ENCODE peak calls at places on chromosomes 3 and 15, in four cellular contexts. One of them, this sample, is unnamed.

GRCh38 chr3:156150434-156151066 is 30.2 kb downstream of the KCNAB1 start:
- DNase-seq in H1: no peak
- DNase-seq in K562: peak
- DNase-seq in GM12878: no peak
- DNase-seq in this sample: peak

GRCh38 chr15:70770863-70771262 is 7.5 kb upstream of the UACA start:
- DNase-seq in GM12878: no peak
- DNase-seq in K562: no peak
- DNase-seq in H1: no peak
- DNase-seq in this sample: no peak

GRCh38 chr15:55197719-55198118 is 978 bp upstream of the RSL24D1 start:
- DNase-seq in K562: no peak
- DNase-seq in GM12878: no peak
- DNase-seq in H1: no peak
- DNase-seq in this sample: no peak

GRCh38 chr15:101328001-101328400 is 33.0 kb upstream of the SNRPA1 start:
- DNase-seq in K562: no peak
- DNase-seq in H1: no peak
- DNase-seq in GM12878: no peak
- DNase-seq in this sample: no peak

GRCh38 chr3:50237754-50238548 is 1.9 kb downstream of the GNAI2 start:
- DNase-seq in K562: peak
- DNase-seq in H1: no peak
- DNase-seq in GM12878: peak
- DNase-seq in this sample: no peak

GRCh38 chr3:112187300-112187699 is 54.3 kb upstream of the GCSAM start:
- DNase-seq in H1: no peak
- DNase-seq in GM12878: no peak
- DNase-seq in K562: no peak
- DNase-seq in this sample: no peak

GRCh38 chr15:89679221-89679620 is at the start of gene PLIN1:
- DNase-seq in H1: no peak
- DNase-seq in GM12878: no peak
- DNase-seq in K562: no peak
- DNase-seq in this sample: no peak

GRCh38 chr15:74317820-74318375 is 49.5 kb downstream of the CYP11A1 start:
- DNase-seq in GM12878: no peak
- DNase-seq in H1: no peak
- DNase-seq in K562: no peak
- DNase-seq in this sample: no peak

GRCh38 chr3:72590732-72591192 is 257.5 kb downstream of the SHQ1 start:
- DNase-seq in H1: no peak
- DNase-seq in K562: no peak
- DNase-seq in GM12878: no peak
- DNase-seq in this sample: no peak

GRCh38 chr3:196655496-196655895 is 16.0 kb downstream of the NRROS start:
- DNase-seq in GM12878: no peak
- DNase-seq in K562: no peak
- DNase-seq in H1: no peak
- DNase-seq in this sample: no peak

GRCh38 chr15:76259392-76259791 is 51.9 kb downstream of the ETFA start:
- DNase-seq in GM12878: no peak
- DNase-seq in K562: no peak
- DNase-seq in H1: no peak
- DNase-seq in this sample: no peak

GRCh38 chr3:81789686-81790085 is 28.2 kb upstream of the GBE1 start:
- DNase-seq in GM12878: no peak
- DNase-seq in H1: no peak
- DNase-seq in K562: no peak
- DNase-seq in this sample: no peak

GRCh38 chr3:106092792-106093191 is 224.0 kb upstream of the CBLB start:
- DNase-seq in GM12878: no peak
- DNase-seq in H1: no peak
- DNase-seq in K562: no peak
- DNase-seq in this sample: no peak

GRCh38 chr3:45868213-45868612 is 18.1 kb upstream of the CCR9 start:
- DNase-seq in K562: no peak
- DNase-seq in GM12878: no peak
- DNase-seq in H1: no peak
- DNase-seq in this sample: no peak

GRCh38 chr3:50003216-50003615 is 63.3 kb downstream of the RBM6 start:
- DNase-seq in GM12878: no peak
- DNase-seq in K562: no peak
- DNase-seq in H1: no peak
- DNase-seq in this sample: no peak

GRCh38 chr3:18027161-18027939 is 284.9 kb upstream of the TBC1D5 start:
- DNase-seq in GM12878: no peak
- DNase-seq in H1: no peak
- DNase-seq in K562: no peak
- DNase-seq in this sample: no peak

GRCh38 chr15:42145546-42146455 is 10.6 kb downstream of the PLA2G4F start:
- DNase-seq in H1: no peak
- DNase-seq in K562: no peak
- DNase-seq in GM12878: no peak
- DNase-seq in this sample: no peak

GRCh38 chr15:100650685-100651084 is 48.3 kb downstream of the ASB7 start:
- DNase-seq in K562: no peak
- DNase-seq in GM12878: no peak
- DNase-seq in H1: no peak
- DNase-seq in this sample: no peak

GRCh38 chr3:14263317-14264005 is 84.8 kb downstream of the LSM3 start:
- DNase-seq in GM12878: no peak
- DNase-seq in K562: no peak
- DNase-seq in H1: no peak
- DNase-seq in this sample: no peak

GRCh38 chr3:127073931-127074820 is 91.3 kb downstream of the PLXNA1 start:
- DNase-seq in H1: no peak
- DNase-seq in K562: no peak
- DNase-seq in GM12878: no peak
- DNase-seq in this sample: no peak

GRCh38 chr15:74414603-74415338 is 19.0 kb downstream of the SEMA7A start:
- DNase-seq in H1: no peak
- DNase-seq in GM12878: no peak
- DNase-seq in K562: no peak
- DNase-seq in this sample: no peak

GRCh38 chr3:155495387-155495786 is 201.9 kb upstream of the STRIT1 start:
- DNase-seq in K562: no peak
- DNase-seq in H1: no peak
- DNase-seq in GM12878: no peak
- DNase-seq in this sample: no peak

GRCh38 chr3:71753716-71754609 is at the start of gene GPR27:
- DNase-seq in H1: no peak
- DNase-seq in GM12878: no peak
- DNase-seq in K562: no peak
- DNase-seq in this sample: no peak

GRCh38 chr3:141561426-141562034 is 74.7 kb downstream of the RASA2 start:
- DNase-seq in H1: no peak
- DNase-seq in GM12878: no peak
- DNase-seq in K562: peak
- DNase-seq in this sample: peak

GRCh38 chr3:58535531-58536500 is 1.2 kb downstream of the ACOX2 start:
- DNase-seq in K562: peak
- DNase-seq in H1: no peak
- DNase-seq in GM12878: no peak
- DNase-seq in this sample: no peak

GRCh38 chr3:53198996-53199395 is 38.0 kb downstream of the PRKCD start:
- DNase-seq in H1: no peak
- DNase-seq in K562: no peak
- DNase-seq in GM12878: no peak
- DNase-seq in this sample: no peak

GRCh38 chr3:53200501-53201189 is 39.6 kb downstream of the PRKCD start:
- DNase-seq in H1: no peak
- DNase-seq in K562: no peak
- DNase-seq in GM12878: no peak
- DNase-seq in this sample: no peak

GRCh38 chr3:53199834-53200233 is 38.8 kb downstream of the PRKCD start:
- DNase-seq in K562: no peak
- DNase-seq in H1: no peak
- DNase-seq in GM12878: no peak
- DNase-seq in this sample: no peak

GRCh38 chr3:53201190-53201504 is 40.1 kb downstream of the PRKCD start:
- DNase-seq in H1: no peak
- DNase-seq in K562: no peak
- DNase-seq in GM12878: no peak
- DNase-seq in this sample: no peak

DNA sequence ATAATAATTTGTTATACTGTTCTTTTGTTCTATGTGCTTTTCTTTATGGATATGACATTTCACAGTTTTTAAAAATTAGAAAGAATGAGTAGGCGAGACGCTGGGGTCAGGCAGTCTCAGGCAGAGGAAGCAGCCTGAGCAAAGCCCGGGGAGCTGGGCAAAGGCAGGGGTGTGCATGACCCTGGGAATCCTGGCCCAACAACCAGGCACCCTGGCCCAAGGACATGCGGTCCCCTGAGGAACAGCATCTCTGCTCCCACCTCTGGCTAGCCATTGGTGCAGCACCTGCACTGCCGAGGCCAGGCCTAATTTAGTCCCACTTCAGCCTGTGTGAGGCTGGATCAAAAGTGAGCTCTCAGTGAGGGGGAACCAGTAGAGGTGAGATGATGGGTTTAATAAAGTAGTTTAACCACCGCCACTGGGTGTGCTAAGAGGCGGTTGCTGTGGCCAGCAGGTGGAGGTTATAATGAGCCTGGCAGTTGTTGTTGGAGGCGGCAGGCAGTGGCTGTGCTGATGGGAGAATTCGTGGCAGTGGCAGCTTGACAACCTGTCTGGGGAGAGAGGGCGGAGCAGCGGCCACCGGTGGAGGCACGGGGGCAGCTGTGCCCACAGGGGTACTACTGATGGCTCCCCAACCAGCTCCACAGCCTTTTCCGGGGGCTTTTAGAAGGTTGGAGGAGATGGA is 41.5 kb downstream of the PRKCD start:
- DNase-seq in H1: no peak
- DNase-seq in K562: no peak
- DNase-seq in GM12878: no peak
- DNase-seq in this sample: no peak
- TF ChIP-seq EGR1 in H1: no peak
- TF ChIP-seq EGR1 in K562: no peak
- TF ChIP-seq EGR1 in GM12878: no peak
- TF ChIP-seq EGR1 in this sample: no peak

GRCh38 chr15:27826411-27826810 is 272.7 kb downstream of the OCA2 start:
- DNase-seq in H1: no peak
- DNase-seq in K562: no peak
- DNase-seq in GM12878: no peak
- DNase-seq in this sample: no peak

GRCh38 chr15:27827336-27827735 is 271.8 kb downstream of the OCA2 start:
- DNase-seq in H1: no peak
- DNase-seq in K562: no peak
- DNase-seq in GM12878: no peak
- DNase-seq in this sample: no peak

GRCh38 chr15:27828721-27829120 is 270.4 kb downstream of the OCA2 start:
- DNase-seq in H1: no peak
- DNase-seq in K562: no peak
- DNase-seq in GM12878: no peak
- DNase-seq in this sample: no peak

GRCh38 chr15:27825023-27825422 is 274.1 kb downstream of the OCA2 start:
- DNase-seq in GM12878: no peak
- DNase-seq in K562: no peak
- DNase-seq in H1: no peak
- DNase-seq in this sample: no peak

DNA sequence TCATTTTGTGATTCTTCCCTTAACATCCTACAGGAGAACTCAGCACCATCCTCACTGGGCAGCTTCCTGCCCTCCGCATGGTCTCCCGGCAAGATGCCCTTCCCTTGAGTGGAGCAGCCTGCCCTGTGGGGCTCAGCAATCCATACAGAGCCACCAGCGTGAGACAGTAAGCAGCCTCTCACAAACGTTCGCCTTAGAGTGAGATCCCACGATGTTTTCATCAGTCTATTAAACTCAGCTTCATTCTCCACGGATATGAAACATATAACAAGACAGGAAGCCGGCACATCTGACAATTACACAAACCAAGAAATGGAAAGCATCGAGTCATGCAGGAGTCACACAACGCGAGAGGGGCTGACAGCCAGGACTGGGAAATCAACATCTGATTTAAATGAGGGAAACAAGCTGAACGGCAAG is 272.2 kb downstream of the OCA2 start:
- DNase-seq in H1: no peak
- DNase-seq in GM12878: no peak
- DNase-seq in K562: no peak
- DNase-seq in this sample: no peak
- TF ChIP-seq EGR1 in H1: no peak
- TF ChIP-seq EGR1 in GM12878: no peak
- TF ChIP-seq EGR1 in K562: no peak
- TF ChIP-seq EGR1 in this sample: no peak

DNA sequence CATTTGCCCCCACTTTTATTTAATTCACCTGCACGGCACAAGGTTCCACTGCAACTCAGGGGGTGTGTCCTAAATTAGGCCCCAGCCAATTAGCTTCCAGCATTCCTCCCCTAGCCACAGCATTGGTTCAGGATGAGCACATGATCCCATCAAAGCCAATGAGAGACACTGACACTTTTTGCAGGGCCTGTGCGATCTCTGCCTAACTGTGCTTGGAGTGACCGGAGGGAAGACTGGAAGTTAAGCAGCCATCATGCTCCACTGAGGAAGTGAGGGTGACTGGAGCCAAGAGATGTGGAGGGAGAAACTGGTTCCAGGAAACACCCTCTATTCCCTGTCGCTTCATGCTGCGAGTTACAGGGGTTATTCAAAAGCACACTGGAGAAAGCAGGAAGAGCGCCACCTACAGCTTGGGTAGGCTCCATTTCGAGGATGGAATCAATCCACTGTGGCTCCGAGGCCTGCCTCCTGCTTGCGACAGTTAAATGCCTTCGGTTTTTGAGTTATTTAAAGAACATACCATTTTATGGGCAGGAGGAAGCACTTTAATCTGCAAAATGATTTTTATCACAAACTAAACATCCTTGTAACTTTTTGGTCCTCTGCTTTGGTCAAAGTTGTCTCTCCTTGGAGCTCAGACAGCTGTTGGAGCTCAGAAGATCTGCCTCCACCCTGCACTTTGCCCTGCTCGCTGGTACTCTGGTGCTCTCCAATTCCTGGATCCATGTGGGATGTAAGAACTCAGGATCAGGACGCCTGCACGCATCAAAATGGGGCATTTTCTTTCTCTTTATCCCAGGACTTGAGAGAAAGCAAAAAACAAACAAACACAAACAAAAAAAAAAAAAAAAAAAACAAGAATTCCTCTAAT is 122.4 kb upstream of the WNT5A start:
- DNase-seq in K562: peak
- DNase-seq in H1: no peak
- DNase-seq in GM12878: no peak
- DNase-seq in this sample: no peak
- TF ChIP-seq EGR1 in K562: no peak
- TF ChIP-seq EGR1 in H1: no peak
- TF ChIP-seq EGR1 in GM12878: no peak
- TF ChIP-seq EGR1 in this sample: no peak

DNA sequence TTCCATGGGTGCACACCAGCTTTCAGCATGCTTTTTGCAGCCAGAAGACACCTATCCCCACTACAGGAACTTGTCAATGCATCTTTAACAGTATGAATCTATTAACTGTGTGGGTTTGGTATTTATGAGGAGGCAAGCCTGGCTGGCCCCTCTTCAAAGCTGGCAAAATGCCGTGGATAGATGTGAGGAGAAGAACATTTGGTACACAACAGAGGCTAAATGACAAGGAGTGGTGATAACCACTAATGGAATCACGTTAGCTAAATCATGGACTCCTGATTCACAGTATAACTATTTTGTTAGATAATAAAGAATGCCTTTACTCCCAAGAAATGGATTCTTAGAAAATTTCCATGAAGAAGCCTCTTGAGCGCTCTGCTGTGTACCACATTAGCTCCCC is 187.2 kb downstream of the CLSTN2 start:
- DNase-seq in K562: no peak
- DNase-seq in GM12878: no peak
- DNase-seq in H1: no peak
- DNase-seq in this sample: no peak
- TF ChIP-seq EGR1 in K562: no peak
- TF ChIP-seq EGR1 in GM12878: no peak
- TF ChIP-seq EGR1 in H1: no peak
- TF ChIP-seq EGR1 in this sample: no peak

This sample was measured in HCT116.